ENCODE peak calls at places on chromosome 21, in five cellular contexts. One of them, this sample, is unnamed.

GRCh38 chr21:14554948-14555347 is 8.8 kb upstream of the SAMSN1 start:
- DNase-seq in mesenchymal stem cell: no peak
- DNase-seq in IMR-90: no peak
- DNase-seq in H1: no peak
- DNase-seq in trophoblast cell: no peak
- DNase-seq in this sample: no peak

GRCh38 chr21:22019766-22020165 is 1021.6 kb downstream of the NCAM2 start:
- DNase-seq in mesenchymal stem cell: no peak
- DNase-seq in IMR-90: peak
- DNase-seq in H1: no peak
- DNase-seq in trophoblast cell: no peak
- DNase-seq in this sample: no peak

GRCh38 chr21:33478858-33479678 is 706 bp downstream of the TMEM50B start:
- DNase-seq in mesenchymal stem cell: peak
- DNase-seq in IMR-90: peak
- DNase-seq in H1: peak
- DNase-seq in trophoblast cell: peak
- DNase-seq in this sample: peak

GRCh38 chr21:27017251-27017650 is 50.4 kb upstream of the ADAMTS5 start:
- DNase-seq in mesenchymal stem cell: no peak
- DNase-seq in IMR-90: peak
- DNase-seq in H1: no peak
- DNase-seq in trophoblast cell: no peak
- DNase-seq in this sample: no peak

GRCh38 chr21:43585924-43586411 is 73.3 kb downstream of the HSF2BP start:
- DNase-seq in mesenchymal stem cell: peak
- DNase-seq in IMR-90: peak
- DNase-seq in H1: no peak
- DNase-seq in trophoblast cell: no peak
- DNase-seq in this sample: peak

GRCh38 chr21:26954591-26955214 is 12.2 kb downstream of the ADAMTS5 start:
- DNase-seq in mesenchymal stem cell: no peak
- DNase-seq in IMR-90: no peak
- DNase-seq in H1: no peak
- DNase-seq in trophoblast cell: no peak
- DNase-seq in this sample: no peak

GRCh38 chr21:16079830-16080229 is 350.0 kb downstream of the USP25 start:
- DNase-seq in mesenchymal stem cell: peak
- DNase-seq in IMR-90: peak
- DNase-seq in H1: no peak
- DNase-seq in trophoblast cell: no peak
- DNase-seq in this sample: no peak

GRCh38 chr21:32916522-32917099 is 109.1 kb upstream of the OLIG2 start:
- DNase-seq in mesenchymal stem cell: no peak
- DNase-seq in IMR-90: no peak
- DNase-seq in H1: no peak
- DNase-seq in trophoblast cell: no peak
- DNase-seq in this sample: no peak

GRCh38 chr21:15064576-15065380 is at the start of gene NRIP1:
- DNase-seq in mesenchymal stem cell: peak
- DNase-seq in IMR-90: peak
- DNase-seq in H1: peak
- DNase-seq in trophoblast cell: peak
- DNase-seq in this sample: peak

GRCh38 chr21:42060166-42060565 is 11.0 kb upstream of the UMODL1 start:
- DNase-seq in mesenchymal stem cell: no peak
- DNase-seq in IMR-90: no peak
- DNase-seq in H1: no peak
- DNase-seq in trophoblast cell: no peak
- DNase-seq in this sample: no peak

GRCh38 chr21:42059721-42060120 is 11.4 kb upstream of the UMODL1 start:
- DNase-seq in mesenchymal stem cell: no peak
- DNase-seq in IMR-90: no peak
- DNase-seq in H1: no peak
- DNase-seq in trophoblast cell: no peak
- DNase-seq in this sample: no peak

GRCh38 chr21:42061866-42062542 is 9.1 kb upstream of the UMODL1 start:
- DNase-seq in mesenchymal stem cell: no peak
- DNase-seq in IMR-90: no peak
- DNase-seq in H1: no peak
- DNase-seq in trophoblast cell: no peak
- DNase-seq in this sample: no peak

GRCh38 chr21:42062543-42063022 is 8.5 kb upstream of the UMODL1 start:
- DNase-seq in mesenchymal stem cell: no peak
- DNase-seq in IMR-90: no peak
- DNase-seq in H1: no peak
- DNase-seq in trophoblast cell: no peak
- DNase-seq in this sample: no peak

GRCh38 chr21:42061195-42061865 is 9.8 kb upstream of the UMODL1 start:
- DNase-seq in mesenchymal stem cell: no peak
- DNase-seq in IMR-90: no peak
- DNase-seq in H1: no peak
- DNase-seq in trophoblast cell: no peak
- DNase-seq in this sample: no peak
- H3K4me3 ChIP-seq in mesenchymal stem cell: no peak
- H3K4me3 ChIP-seq in IMR-90: no peak
- H3K4me3 ChIP-seq in H1: no peak
- H3K4me3 ChIP-seq in trophoblast cell: no peak
- H3K4me3 ChIP-seq in this sample: no peak

DNA sequence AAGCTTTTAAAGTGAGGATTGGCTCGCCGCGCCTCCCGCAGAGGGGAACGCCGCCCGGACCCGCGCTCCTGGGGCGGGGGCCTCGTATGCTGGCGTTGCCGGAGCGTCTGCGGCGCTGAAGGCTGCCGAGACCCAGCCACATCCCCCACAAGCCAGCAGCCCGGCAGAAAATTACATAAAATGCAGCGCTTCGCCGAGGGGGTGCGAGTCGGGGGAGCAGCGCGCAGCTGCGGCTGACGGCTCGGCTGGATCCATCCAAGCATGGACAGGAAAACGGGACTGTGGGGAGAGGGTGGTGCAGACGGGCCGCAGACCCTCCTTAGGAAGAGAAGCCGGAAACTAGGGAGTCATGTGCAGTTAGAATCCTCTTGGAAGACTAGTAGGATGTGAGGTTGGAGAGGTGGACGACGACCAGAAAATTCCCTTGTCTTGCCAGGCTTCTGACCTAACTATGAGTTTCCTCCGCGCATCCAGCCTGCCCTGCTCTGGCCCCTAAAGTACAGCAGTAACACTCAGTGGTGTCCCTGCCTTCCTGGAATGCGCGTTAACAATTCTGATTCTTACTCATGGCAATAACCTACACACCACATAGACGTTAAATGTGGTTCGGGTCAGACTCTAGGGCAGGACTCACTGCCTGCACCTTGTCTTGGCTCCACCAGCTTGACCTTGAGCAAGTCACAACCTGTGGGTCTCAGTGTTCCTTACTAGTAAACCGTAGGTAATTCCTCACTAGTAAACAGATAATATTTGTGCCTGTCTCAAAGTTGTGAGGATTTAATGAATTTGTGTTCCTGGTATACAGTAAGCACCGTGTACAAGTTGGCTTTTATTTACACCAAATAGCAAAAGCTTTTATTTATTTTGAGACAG is 959 bp upstream of the BRWD1 start:
- DNase-seq in mesenchymal stem cell: peak
- DNase-seq in IMR-90: peak
- DNase-seq in H1: no peak
- DNase-seq in trophoblast cell: peak
- DNase-seq in this sample: no peak
- H4K91ac ChIP-seq in mesenchymal stem cell: peak
- H4K91ac ChIP-seq in IMR-90: peak
- H4K91ac ChIP-seq in H1: peak
- H4K91ac ChIP-seq in trophoblast cell: peak
- H4K91ac ChIP-seq in this sample: no peak

GRCh38 chr21:35467536-35467935 is 418.4 kb upstream of the RUNX1 start:
- DNase-seq in mesenchymal stem cell: peak
- DNase-seq in IMR-90: peak
- DNase-seq in H1: no peak
- DNase-seq in trophoblast cell: no peak
- DNase-seq in this sample: no peak

GRCh38 chr21:35468991-35469390 is 419.9 kb upstream of the RUNX1 start:
- DNase-seq in mesenchymal stem cell: no peak
- DNase-seq in IMR-90: no peak
- DNase-seq in H1: no peak
- DNase-seq in trophoblast cell: no peak
- DNase-seq in this sample: no peak

GRCh38 chr21:35469446-35469845 is 420.3 kb upstream of the RUNX1 start:
- DNase-seq in mesenchymal stem cell: no peak
- DNase-seq in IMR-90: peak
- DNase-seq in H1: no peak
- DNase-seq in trophoblast cell: no peak
- DNase-seq in this sample: no peak

GRCh38 chr21:35473496-35473895 is 424.4 kb upstream of the RUNX1 start:
- DNase-seq in mesenchymal stem cell: no peak
- DNase-seq in IMR-90: no peak
- DNase-seq in H1: no peak
- DNase-seq in trophoblast cell: no peak
- DNase-seq in this sample: no peak

GRCh38 chr21:35470522-35470921 is 421.4 kb upstream of the RUNX1 start:
- DNase-seq in mesenchymal stem cell: peak
- DNase-seq in IMR-90: no peak
- DNase-seq in H1: no peak
- DNase-seq in trophoblast cell: peak
- DNase-seq in this sample: no peak
- H3K4me3 ChIP-seq in mesenchymal stem cell: no peak
- H3K4me3 ChIP-seq in IMR-90: no peak
- H3K4me3 ChIP-seq in H1: no peak
- H3K4me3 ChIP-seq in trophoblast cell: no peak
- H3K4me3 ChIP-seq in this sample: no peak

DNA sequence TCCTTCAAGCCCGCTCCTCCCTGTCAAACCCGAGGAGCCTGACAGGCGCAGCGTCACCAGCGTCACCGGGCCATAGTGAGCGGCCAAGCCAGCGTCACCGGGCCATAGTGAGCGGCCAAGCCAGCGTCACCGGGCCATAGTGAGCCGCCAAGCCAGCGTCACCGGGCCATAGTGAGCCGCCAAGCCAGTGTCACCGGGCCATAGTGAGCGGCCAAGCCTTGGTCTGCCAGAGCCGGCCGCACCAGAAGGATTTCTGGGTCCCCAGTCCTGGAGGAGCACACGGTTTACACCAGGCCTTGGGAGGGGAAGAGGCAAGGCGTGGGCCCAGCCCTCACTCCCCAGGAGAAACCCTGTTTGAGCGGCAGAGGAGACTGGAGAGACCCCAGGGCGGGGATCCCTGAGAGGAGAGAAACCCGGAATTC is 39.8 kb upstream of the COL18A1 start:
- DNase-seq in mesenchymal stem cell: no peak
- DNase-seq in IMR-90: no peak
- DNase-seq in H1: no peak
- DNase-seq in trophoblast cell: no peak
- DNase-seq in this sample: no peak
- H4K91ac ChIP-seq in mesenchymal stem cell: peak
- H4K91ac ChIP-seq in IMR-90: peak
- H4K91ac ChIP-seq in H1: peak
- H4K91ac ChIP-seq in trophoblast cell: peak
- H4K91ac ChIP-seq in this sample: no peak

GRCh38 chr21:41808094-41808493 is 41.2 kb upstream of the RIPK4 start:
- DNase-seq in mesenchymal stem cell: no peak
- DNase-seq in IMR-90: no peak
- DNase-seq in H1: no peak
- DNase-seq in trophoblast cell: no peak
- DNase-seq in this sample: no peak
- H3K4me3 ChIP-seq in mesenchymal stem cell: no peak
- H3K4me3 ChIP-seq in IMR-90: no peak
- H3K4me3 ChIP-seq in H1: no peak
- H3K4me3 ChIP-seq in trophoblast cell: no peak
- H3K4me3 ChIP-seq in this sample: no peak

DNA sequence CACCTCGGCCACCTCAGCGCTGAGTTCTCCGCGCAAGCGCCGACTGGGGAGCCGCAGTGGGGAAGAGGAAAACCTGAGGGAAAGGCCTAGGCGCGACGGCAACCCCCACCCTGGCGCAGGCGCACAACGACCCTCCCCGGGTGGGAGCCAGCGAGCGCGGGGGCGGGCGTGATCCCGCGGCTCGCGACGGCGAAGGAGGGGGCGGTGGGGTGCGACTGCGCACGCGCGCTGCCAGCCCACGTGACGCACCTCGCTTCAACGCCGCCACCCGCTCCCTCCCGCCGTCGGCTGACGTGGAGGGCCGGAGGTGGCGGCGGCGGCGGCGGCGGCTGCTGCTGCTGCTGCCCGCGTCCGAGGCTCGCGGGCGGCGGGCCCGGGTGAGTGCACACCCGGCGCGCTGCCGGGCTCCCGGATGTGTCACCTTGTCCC is at the start of the genes PIGP and TTC3:
- DNase-seq in mesenchymal stem cell: peak
- DNase-seq in IMR-90: peak
- DNase-seq in H1: peak
- DNase-seq in trophoblast cell: peak
- DNase-seq in this sample: peak
- H4K91ac ChIP-seq in mesenchymal stem cell: peak
- H4K91ac ChIP-seq in IMR-90: peak
- H4K91ac ChIP-seq in H1: peak
- H4K91ac ChIP-seq in trophoblast cell: peak
- H4K91ac ChIP-seq in this sample: peak

GRCh38 chr21:25508364-25508763 is 98.9 kb downstream of the MRPL39 start:
- DNase-seq in mesenchymal stem cell: no peak
- DNase-seq in IMR-90: peak
- DNase-seq in H1: no peak
- DNase-seq in trophoblast cell: no peak
- DNase-seq in this sample: no peak
- H3K4me3 ChIP-seq in mesenchymal stem cell: no peak
- H3K4me3 ChIP-seq in IMR-90: no peak
- H3K4me3 ChIP-seq in H1: no peak
- H3K4me3 ChIP-seq in trophoblast cell: no peak
- H3K4me3 ChIP-seq in this sample: no peak

This sample was measured in neuronal stem cell.